ENCODE peak calls at places on chromosome 11, in four cellular contexts. D, S, K and L are unnamed samples.

GRCh38 chr11:112776834-112777793 is 184.1 kb upstream of the NCAM1 start:
- DNase-seq in D (no peak), K (no peak), S (no peak), L (no peak)

GRCh38 chr11:86374586-86374985 is at the start of gene CCDC81:
- DNase-seq in D (no peak), S (no peak), K (no peak), L (no peak)

GRCh38 chr11:3167143-3168119 is 2.3 kb upstream of the OSBPL5 start:
- DNase-seq in S (no peak), D (peak), K (no peak), L (no peak)

GRCh38 chr11:66976048-66976467 is 954 bp downstream of the C11orf86 start:
- DNase-seq in S (no peak), D (no peak), K (no peak), L (no peak)

GRCh38 chr11:106420686-106421085 is 343.2 kb downstream of the AASDHPPT start:
- DNase-seq in K (no peak), S (no peak), D (no peak), L (no peak)

GRCh38 chr11:44002191-44003093 is 45.3 kb upstream of the ACCSL start:
- DNase-seq in D (peak), S (no peak), K (no peak), L (no peak)

GRCh38 chr11:35174666-35175065 is 35.7 kb downstream of the CD44 start:
- DNase-seq in D (no peak), K (no peak), S (no peak), L (no peak)

GRCh38 chr11:6194065-6194581 is 4.9 kb upstream of the OR52W1 start:
- DNase-seq in K (no peak), D (no peak), S (no peak), L (no peak)

GRCh38 chr11:59247535-59248227 is 35.0 kb upstream of the MPEG1 start:
- DNase-seq in S (no peak), D (no peak), K (no peak), L (no peak)

GRCh38 chr11:23778971-23779370 is 717.9 kb upstream of the LUZP2 start:
- DNase-seq in D (no peak), S (no peak), K (no peak), L (no peak)

GRCh38 chr11:56848105-56848809 is 99.8 kb upstream of the OR9G4 start:
- DNase-seq in S (no peak), D (no peak), K (no peak), L (no peak)

GRCh38 chr11:3809624-3809928 is 1.2 kb downstream of the PGAP2 start:
- DNase-seq in K (no peak), S (no peak), D (no peak), L (no peak)

GRCh38 chr11:117595440-117595839 is 201.6 kb downstream of the DSCAML1 start:
- DNase-seq in K (no peak), D (no peak), S (no peak), L (no peak)

GRCh38 chr11:76371170-76371569 is 9.8 kb downstream of the THAP12 start:
- DNase-seq in S (peak), D (no peak), K (no peak), L (no peak)

GRCh38 chr11:104830508-104830907 is 67.8 kb downstream of the CASP12 start:
- DNase-seq in K (no peak), D (no peak), S (no peak), L (no peak)

GRCh38 chr11:93504110-93505095 is 38.8 kb downstream of the SMCO4 start:
- DNase-seq in K (no peak), S (no peak), D (no peak), L (no peak)

GRCh38 chr11:32830413-32830738 is 649 bp downstream of the PRRG4 start:
- DNase-seq in K (no peak), S (no peak), D (peak), L (no peak)

GRCh38 chr11:122743949-122744876 is 88.7 kb downstream of the UBASH3B start:
- DNase-seq in K (peak), S (peak), D (no peak), L (no peak)

GRCh38 chr11:2289859-2290258 is 11.9 kb downstream of the C11orf21 start:
- DNase-seq in K (no peak), S (no peak), D (no peak), L (peak)

GRCh38 chr11:75543808-75544207 is 18.1 kb upstream of the GDPD5 start:
- DNase-seq in K (no peak), S (no peak), D (no peak), L (no peak)

GRCh38 chr11:77101043-77101537 is 1.6 kb upstream of the OMP start:
- DNase-seq in S (no peak), D (no peak), K (no peak), L (no peak)

GRCh38 chr11:126146454-126147192 is 64.8 kb downstream of the RPUSD4 start:
- DNase-seq in S (no peak), K (no peak), D (no peak), L (no peak)

GRCh38 chr11:87819141-87819540 is 356.1 kb downstream of the RAB38 start:
- DNase-seq in K (no peak), S (no peak), D (no peak), L (no peak)

GRCh38 chr11:99638073-99638553 is 617.4 kb downstream of the CNTN5 start:
- DNase-seq in D (no peak), S (no peak), K (no peak), L (no peak)

GRCh38 chr11:18705651-18706281 is 7.2 kb downstream of the TMEM86A start:
- DNase-seq in K (peak), D (peak), S (no peak), L (peak)
- H3K4me3 ChIP-seq in K (peak), D (peak), S (peak), L (peak)

GRCh38 chr11:27468209-27468608 is 4.4 kb downstream of the LGR4 start:
- DNase-seq in S (no peak), K (no peak), D (no peak), L (no peak)
- H3K4me3 ChIP-seq in S (no peak), K (no peak), D (peak), L (no peak)

GRCh38 chr11:11383995-11384394 is 30.9 kb upstream of the CSNK2A3 start:
- DNase-seq in K (no peak), D (no peak), S (no peak), L (no peak)

GRCh38 chr11:11384829-11385228 is 31.8 kb upstream of the CSNK2A3 start:
- DNase-seq in S (no peak), D (no peak), K (no peak), L (no peak)

GRCh38 chr11:11380883-11381282 is 27.8 kb upstream of the CSNK2A3 start:
- DNase-seq in K (no peak), D (no peak), S (no peak), L (no peak)

GRCh38 chr11:11381471-11382100 is 28.5 kb upstream of the CSNK2A3 start:
- DNase-seq in K (no peak), D (no peak), S (no peak), L (no peak)

DNA sequence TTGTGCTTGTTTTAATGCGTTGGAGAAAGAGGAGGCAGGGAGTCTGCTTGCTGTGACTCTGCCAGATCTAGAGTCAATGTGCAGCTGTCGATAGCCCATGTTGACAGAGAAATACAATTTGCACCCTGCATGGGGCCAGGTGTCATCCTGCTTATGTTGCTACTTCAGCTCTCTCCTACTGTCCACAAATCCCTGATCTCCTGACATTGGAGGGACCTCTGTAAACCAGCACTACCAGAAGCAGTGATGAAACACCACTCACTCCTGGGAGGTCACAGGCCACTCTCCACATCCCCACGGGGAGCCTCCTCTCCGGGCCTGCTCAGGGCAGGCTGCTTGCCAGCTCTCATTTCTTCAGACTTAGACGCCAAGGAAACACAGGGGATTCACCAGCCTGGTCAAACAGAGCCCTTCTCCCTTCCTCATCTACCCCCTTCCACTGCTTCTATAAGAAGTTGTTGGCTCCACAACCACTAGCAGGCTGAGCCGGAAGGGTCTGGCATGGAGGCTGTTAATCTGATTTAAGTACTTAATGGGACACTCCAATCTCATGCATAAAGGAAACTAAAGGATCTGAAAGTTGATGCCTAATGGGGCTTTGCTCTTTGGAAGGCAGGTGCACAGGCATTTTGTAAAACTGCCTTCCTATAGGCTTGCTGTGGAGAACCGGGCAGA is 29.9 kb upstream of the CSNK2A3 start:
- DNase-seq in D (no peak), S (no peak), K (no peak), L (no peak)
- H3K4me3 ChIP-seq in D (no peak), S (no peak), K (no peak), L (no peak)

DNA sequence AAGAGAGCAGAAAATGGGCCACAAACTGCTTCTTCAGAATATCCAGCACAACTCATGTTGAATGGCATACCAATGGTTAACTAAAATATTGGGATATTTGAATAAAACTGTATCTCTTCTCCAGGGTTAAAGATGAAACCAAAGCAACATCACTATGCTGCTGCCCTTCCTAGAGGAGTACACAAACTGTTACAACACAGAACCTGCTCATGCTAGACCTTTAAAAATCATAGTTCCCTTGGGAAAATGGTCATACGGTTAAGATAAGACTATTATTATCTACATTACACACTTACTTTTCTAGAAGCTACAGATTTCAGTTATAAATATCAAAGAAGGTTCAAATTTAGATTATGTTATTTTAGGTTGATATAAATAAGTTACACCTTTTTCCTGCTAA is 78.6 kb upstream of the TP53AIP1 start:
- DNase-seq in S (no peak), K (no peak), D (no peak), L (no peak)
- H3K4me3 ChIP-seq in S (no peak), K (no peak), D (no peak), L (no peak)

GRCh38 chr11:119497717-119498116 is 74.7 kb upstream of the THY1 start:
- DNase-seq in D (no peak), S (no peak), K (no peak), L (no peak)

GRCh38 chr11:119491753-119492455 is 68.9 kb upstream of the THY1 start:
- DNase-seq in D (no peak), S (no peak), K (no peak), L (no peak)

GRCh38 chr11:119493712-119494111 is 70.7 kb upstream of the THY1 start:
- DNase-seq in S (no peak), K (no peak), D (peak), L (no peak)

GRCh38 chr11:119496997-119497396 is 74.0 kb upstream of the THY1 start:
- DNase-seq in S (no peak), K (no peak), D (no peak), L (no peak)

GRCh38 chr11:119496453-119496852 is 73.5 kb upstream of the THY1 start:
- DNase-seq in D (no peak), S (no peak), K (no peak), L (no peak)
- H3K4me3 ChIP-seq in D (no peak), S (no peak), K (no peak), L (no peak)

GRCh38 chr11:73311394-73311869 is 3.4 kb downstream of the ARHGEF17 start:
- DNase-seq in S (no peak), D (no peak), K (no peak), L (peak)

GRCh38 chr11:73308963-73309960 is 1.2 kb downstream of the ARHGEF17 start:
- DNase-seq in D (peak), K (no peak), S (no peak), L (peak)

GRCh38 chr11:73310661-73311393 is 2.8 kb downstream of the ARHGEF17 start:
- DNase-seq in D (no peak), S (no peak), K (no peak), L (peak)

GRCh38 chr11:73308003-73308962 is at the start of gene ARHGEF17:
- DNase-seq in S (no peak), K (peak), D (peak), L (peak)

GRCh38 chr11:73310076-73310475 is 2.0 kb downstream of the ARHGEF17 start:
- DNase-seq in K (no peak), S (no peak), D (no peak), L (peak)
- H3K4me3 ChIP-seq in K (no peak), S (no peak), D (peak), L (peak)

GRCh38 chr11:46238078-46238966 is 39.1 kb upstream of the CREB3L1 start:
- DNase-seq in S (peak), K (peak), D (peak), L (peak)

GRCh38 chr11:46237248-46238077 is 40.0 kb upstream of the CREB3L1 start:
- DNase-seq in D (peak), K (peak), S (peak), L (peak)

GRCh38 chr11:46235777-46236688 is 41.4 kb upstream of the CREB3L1 start:
- DNase-seq in S (no peak), D (no peak), K (no peak), L (no peak)

GRCh38 chr11:46238967-46239800 is 38.3 kb upstream of the CREB3L1 start:
- DNase-seq in D (peak), K (peak), S (peak), L (peak)

DNA sequence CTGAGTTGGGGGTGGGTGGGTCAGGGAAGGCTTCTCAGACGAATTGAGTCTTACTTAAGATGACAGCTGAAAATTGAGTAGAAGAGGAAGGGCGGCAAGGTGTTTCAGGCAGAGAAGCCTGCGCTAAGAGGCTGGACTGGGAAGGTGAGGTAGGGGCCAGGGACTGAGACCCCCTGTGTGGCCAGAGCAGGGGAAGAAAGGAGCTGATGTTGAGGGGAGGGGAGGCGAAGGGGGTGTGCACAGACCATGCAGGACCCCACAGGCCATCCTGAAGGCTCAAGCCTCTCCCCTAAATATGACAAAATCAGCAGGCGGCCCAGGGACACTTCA is 40.6 kb upstream of the CREB3L1 start:
- DNase-seq in K (no peak), D (no peak), S (no peak), L (no peak)
- H3K4me3 ChIP-seq in K (no peak), D (no peak), S (no peak), L (no peak)

GRCh38 chr11:68844376-68844775 is 2.7 kb upstream of the CPT1A start:
- DNase-seq in S (no peak), D (no peak), K (no peak), L (no peak)

GRCh38 chr11:68844801-68845200 is 3.1 kb upstream of the CPT1A start:
- DNase-seq in S (no peak), D (no peak), K (no peak), L (no peak)

GRCh38 chr11:68842427-68843051 is 823 bp upstream of the CPT1A start:
- DNase-seq in D (no peak), K (no peak), S (no peak), L (no peak)

GRCh38 chr11:68843052-68843561 is 1.4 kb upstream of the CPT1A start:
- DNase-seq in K (peak), D (no peak), S (peak), L (no peak)

GRCh38 chr11:68843703-68844312 is 2.1 kb upstream of the CPT1A start:
- DNase-seq in S (peak), D (peak), K (peak), L (peak)
- H3K4me3 ChIP-seq in S (peak), D (peak), K (peak), L (peak)

GRCh38 chr11:109138200-109138599 is 283.8 kb upstream of the C11orf87 start:
- DNase-seq in S (no peak), D (no peak), K (no peak), L (no peak)
- H3K4me3 ChIP-seq in S (no peak), D (no peak), K (no peak), L (no peak)

GRCh38 chr11:83071641-83072591 is at the start of gene RAB30:
- DNase-seq in S (peak), K (peak), D (peak), L (peak)

GRCh38 chr11:83070878-83071640 is 638 bp downstream of the RAB30 start:
- DNase-seq in K (peak), S (no peak), D (peak), L (peak)

GRCh38 chr11:83069441-83070043 is 2.2 kb downstream of the RAB30 start:
- DNase-seq in S (no peak), D (no peak), K (no peak), L (no peak)

GRCh38 chr11:83070044-83070877 is 1.4 kb downstream of the RAB30 start:
- DNase-seq in D (no peak), S (no peak), K (no peak), L (no peak)

DNA sequence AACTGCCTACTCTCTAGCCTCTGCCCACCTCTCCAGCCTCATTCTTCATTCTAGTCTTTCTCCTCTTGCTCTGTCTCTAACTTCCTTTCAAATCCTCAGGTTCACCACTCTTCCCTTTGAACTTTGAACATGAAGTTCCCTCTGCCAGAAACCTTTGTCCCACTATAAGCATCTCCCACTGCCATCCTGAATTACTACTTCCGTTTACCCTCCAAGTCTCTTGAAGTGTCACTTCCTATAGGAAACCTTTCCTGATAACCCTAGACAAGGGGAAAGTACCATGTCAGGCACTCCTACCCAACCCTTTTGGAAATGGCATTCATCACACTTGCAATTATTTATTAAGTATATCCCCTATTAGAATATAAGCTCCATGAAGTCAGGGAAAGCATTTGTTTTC is 3.1 kb downstream of the RAB30 start:
- DNase-seq in K (no peak), S (no peak), D (no peak), L (no peak)
- H3K4me3 ChIP-seq in K (no peak), S (peak), D (no peak), L (peak)